ENCODE peak calls at places on chromosomes 3 and 15, in six cellular contexts. B, S, Z, P, L and M are unnamed samples.
A peak's percentile ranks its signal among the peaks of the same experiment; 100 is the strongest.

GRCh38 chr3:37955918-37956317 is 34.7 kb upstream of the VILL start:
- DNase-seq in B (no peak), S (no peak), Z (no peak), P (no peak), L (no peak), M (no peak)

GRCh38 chr15:99967841-99968371 is 234.7 kb upstream of the LYSMD4 start:
- DNase-seq in B (no peak), S (no peak), Z (no peak), P (no peak), L (no peak), M (no peak)

GRCh38 chr3:133114198-133114597 is 76.0 kb downstream of the TMEM108 start:
- DNase-seq in B (no peak), S (no peak), Z (no peak), P (no peak), L (no peak), M (no peak)

GRCh38 chr3:127289646-127290575 is 2.1 kb upstream of the PRR20G start:
- DNase-seq in B (no peak), S (no peak), Z (no peak), P (no peak), L (no peak), M (no peak)

GRCh38 chr3:14789640-14790285 is 29.0 kb upstream of the FGD5 start:
- DNase-seq in B (no peak), S (no peak), Z (no peak), P (no peak), L (no peak), M (no peak)

GRCh38 chr3:119596392-119596791 is 1.3 kb upstream of the PLA1A start:
- DNase-seq in B (no peak), S (no peak), Z (no peak), P (no peak), L (no peak), M (no peak)

GRCh38 chr15:74243431-74243830 is 7.3 kb downstream of the CCDC33 start:
- DNase-seq in B (no peak), S (no peak), Z (no peak), P (no peak), L (no peak), M (no peak)

GRCh38 chr15:39426552-39427532 is 154.0 kb upstream of the THBS1 start:
- DNase-seq in B (no peak), S (peak; percentile 41), Z (peak; percentile 31), P (no peak), L (peak; percentile 69), M (no peak)

GRCh38 chr3:104952587-104952986 is 414.1 kb upstream of the ALCAM start:
- DNase-seq in B (no peak), S (no peak), Z (no peak), P (no peak), L (no peak), M (no peak)

GRCh38 chr3:45915518-45916231 is 27.6 kb upstream of the CXCR6 start:
- DNase-seq in B (peak; percentile 7), S (no peak), Z (peak; percentile 38), P (no peak), L (peak; percentile 98), M (no peak)

DNA sequence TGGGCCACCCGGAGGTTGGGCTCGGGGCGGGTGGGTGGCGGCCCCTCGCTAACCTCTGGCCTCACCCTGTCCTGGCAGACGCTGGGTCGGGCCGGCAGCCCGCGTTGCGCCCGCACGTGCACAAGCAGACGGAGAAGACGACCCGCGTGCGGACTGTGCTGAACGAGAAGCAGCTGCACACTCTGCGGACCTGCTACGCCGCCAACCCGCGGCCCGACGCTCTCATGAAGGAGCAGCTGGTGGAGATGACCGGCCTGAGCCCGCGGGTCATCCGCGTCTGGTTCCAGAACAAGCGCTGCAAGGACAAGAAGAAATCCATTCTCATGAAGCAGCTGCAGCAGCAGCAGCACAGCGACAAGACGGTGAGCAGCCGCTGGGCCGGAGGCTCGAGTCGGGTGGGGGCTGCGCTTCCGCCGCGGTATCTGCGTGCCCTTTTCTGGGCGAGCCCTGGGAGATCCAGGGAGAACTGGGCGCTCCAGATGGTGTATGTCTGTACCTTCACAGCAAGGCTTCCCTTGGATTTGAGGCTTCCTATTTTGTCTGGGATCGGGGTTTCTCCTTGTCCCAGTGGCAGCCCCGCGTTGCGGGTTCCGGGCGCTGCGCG is 3.7 kb downstream of the ISL2 start:
- DNase-seq in B (no peak), S (peak; percentile 28), Z (no peak), P (no peak), L (no peak), M (peak; percentile 42)
- TF ChIP-seq JUND in B (no peak), S (no peak), Z (no peak), P (no peak), L (no peak), M (no peak)

DNA sequence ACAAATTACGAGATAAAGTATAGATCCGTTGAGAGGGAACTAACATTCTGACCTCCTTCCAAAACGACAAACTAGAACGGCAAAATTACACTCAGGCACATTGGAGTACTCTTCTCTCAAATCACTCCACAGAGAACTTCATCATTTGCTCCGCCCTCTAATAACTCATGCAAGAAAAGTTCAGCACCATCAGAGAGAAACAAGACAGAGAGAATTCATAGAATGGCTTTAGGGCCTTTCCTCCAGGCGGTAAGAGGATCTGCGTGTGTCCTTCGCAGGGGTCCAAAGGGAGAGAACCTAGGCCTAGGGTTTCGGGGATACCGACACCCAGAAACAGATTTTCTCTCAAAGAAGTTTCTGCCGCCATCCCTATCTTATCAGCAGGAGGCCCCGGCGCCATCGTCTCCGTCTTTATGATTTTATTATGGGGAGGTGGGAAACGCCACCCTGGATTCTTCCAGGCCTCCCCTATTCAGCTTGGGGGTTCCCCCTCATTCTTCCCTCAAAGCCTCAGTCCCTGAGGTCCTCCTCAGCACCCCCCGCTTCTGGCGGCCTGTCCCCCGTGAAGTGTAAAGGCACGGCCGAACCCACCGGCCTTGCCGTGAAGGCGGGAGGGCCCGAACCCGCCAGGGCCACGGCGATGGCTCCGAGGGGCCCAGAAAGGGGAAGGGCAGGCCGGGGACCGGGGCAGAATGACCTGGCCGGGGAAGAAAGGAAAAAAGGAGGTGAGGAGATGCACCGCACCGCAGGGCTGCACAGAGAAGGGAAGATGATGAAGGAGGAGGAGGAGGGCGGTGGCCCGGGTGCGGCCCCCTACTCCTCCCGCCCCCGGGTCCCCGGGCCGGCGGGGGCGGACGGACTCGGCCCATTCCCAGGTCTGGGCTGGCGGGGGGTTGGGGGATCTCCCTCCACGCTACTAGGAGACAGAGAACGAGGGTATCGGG is 762 bp downstream of the UBXN7 start:
- DNase-seq in B (no peak), S (peak; percentile 44), Z (peak; percentile 67), P (no peak), L (no peak), M (peak; percentile 73)
- TF ChIP-seq JUND in B (no peak), S (no peak), Z (no peak), P (no peak), L (no peak), M (no peak)

GRCh38 chr3:135311699-135312098 is 516.6 kb downstream of the EPHB1 start:
- DNase-seq in B (no peak), S (no peak), Z (no peak), P (no peak), L (no peak), M (no peak)
- TF ChIP-seq JUND in B (no peak), S (no peak), Z (no peak), P (no peak), L (no peak), M (no peak)

DNA sequence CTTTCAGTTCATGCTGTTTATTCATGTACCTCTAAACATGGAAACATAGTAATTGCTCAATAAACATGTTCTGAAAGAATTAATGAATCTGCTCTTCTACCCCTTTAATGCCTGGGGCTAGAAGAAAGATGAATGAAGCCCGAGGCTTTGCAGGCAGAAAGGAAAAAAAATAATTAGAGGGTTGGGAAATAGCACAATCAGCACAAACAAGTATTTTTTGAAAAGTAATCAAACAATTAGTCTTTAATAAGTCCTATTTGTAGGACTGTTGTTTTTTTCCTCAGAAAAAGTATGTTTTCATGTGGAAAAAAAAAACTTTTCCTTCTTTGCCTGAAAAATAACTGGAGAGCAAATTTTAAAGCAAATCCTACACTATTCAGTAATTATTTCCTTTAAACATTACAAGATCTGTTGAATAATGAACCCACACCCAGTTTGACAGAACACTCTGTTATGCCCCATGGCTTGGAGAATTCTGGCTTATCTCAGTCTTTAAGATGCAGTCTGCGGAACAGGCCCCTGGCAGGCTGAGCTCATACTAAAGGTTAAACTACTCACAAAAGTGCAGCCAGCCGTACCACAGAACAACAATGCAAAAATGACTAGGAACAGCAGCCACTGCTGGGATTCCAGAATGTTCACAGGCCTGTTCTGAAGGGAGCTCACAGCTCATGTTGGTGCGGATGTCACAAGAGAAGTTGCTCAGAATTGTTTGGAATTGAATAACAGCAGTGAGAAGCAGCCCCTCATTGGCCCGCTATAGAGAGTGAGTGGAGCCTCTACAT is 79.2 kb downstream of the ABI3BP start:
- DNase-seq in B (no peak), S (no peak), Z (no peak), P (no peak), L (no peak), M (no peak)
- TF ChIP-seq JUND in B (no peak), S (no peak), Z (no peak), P (no peak), L (no peak), M (no peak)

DNA sequence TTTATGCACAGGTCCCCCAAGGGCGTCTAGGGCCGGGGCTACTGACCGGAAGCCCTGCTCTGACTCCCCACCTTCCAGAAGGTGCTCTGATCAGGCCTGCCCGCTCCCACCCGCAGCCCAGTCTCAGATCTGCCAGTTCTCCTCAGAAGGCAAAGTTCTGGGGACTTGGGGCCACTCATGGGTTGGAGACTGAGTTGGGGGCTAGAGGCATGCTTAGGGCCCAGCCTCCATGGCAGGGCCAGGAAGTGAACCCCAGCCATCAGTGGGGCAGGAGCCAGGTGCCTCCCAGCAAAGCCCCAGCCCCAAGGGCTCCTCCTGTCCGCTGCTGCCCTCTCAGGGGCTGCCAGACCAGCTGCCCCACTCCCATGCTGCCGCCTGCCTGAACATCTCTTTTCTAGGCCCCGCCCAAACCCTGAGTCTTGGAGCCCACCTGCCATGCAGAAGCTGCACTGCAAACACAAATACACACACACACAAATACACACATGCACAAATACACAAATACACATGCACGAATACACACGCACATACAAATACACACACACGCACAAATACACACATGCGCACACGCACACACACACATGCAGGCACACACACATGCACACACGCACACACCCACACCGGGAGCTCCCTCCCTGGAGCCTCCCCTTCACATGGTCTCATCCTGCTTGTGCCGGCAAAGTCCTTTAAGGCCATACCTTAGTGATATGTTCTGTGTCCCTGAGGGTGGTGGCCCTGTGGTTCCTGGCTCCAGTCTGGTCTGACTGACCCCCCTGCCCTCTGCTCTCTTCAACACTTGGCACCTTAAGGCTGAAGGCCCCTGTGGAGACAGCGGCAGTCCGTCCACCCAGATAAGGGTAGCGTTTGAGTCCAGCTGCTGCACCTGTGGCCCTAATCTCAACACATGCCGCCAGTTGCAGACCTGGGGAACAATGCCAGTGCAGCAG is 59.2 kb upstream of the KLF13 start:
- DNase-seq in B (no peak), S (no peak), Z (no peak), P (no peak), L (no peak), M (no peak)
- TF ChIP-seq JUND in B (no peak), S (no peak), Z (no peak), P (no peak), L (no peak), M (no peak)